ENCODE peak calls at places on chromosomes 11 and 22, in eight cellular contexts. M is small intestine; Z is gastrocnemius medialis; N is naive thymus-derived CD4-positive, alpha-beta T cell; V is H7; W is foreskin fibroblast; U is body of pancreas; O is fibroblast of lung. K is an unnamed sample.

GRCh38 chr22:38030311-38031133 is 26.7 kb upstream of the PICK1 start:
- DNase-seq in Z (no peak), W (peak; percentile 34), M (peak; percentile 73), O (no peak), U (no peak), V (peak; percentile 71), N (no peak), K (no peak)

GRCh38 chr11:35235944-35236666 is 97.1 kb downstream of the CD44 start:
- DNase-seq in M (peak; percentile 65), W (no peak), N (peak; percentile 32), V (no peak), O (peak; percentile 90), Z (no peak), U (peak; percentile 94), K (no peak)

GRCh38 chr22:39433476-39434242 is 23.2 kb upstream of the MGAT3 start:
- DNase-seq in V (no peak), U (no peak), M (no peak), O (no peak), W (no peak), Z (no peak), N (no peak), K (no peak)

GRCh38 chr11:18731949-18732821 is 6.2 kb upstream of the IGSF22 start:
- DNase-seq in M (peak; percentile 44), U (peak; percentile 56), Z (peak; percentile 24), W (peak; percentile 72), O (peak; percentile 18), N (peak; percentile 68), V (peak; percentile 90), K (peak; percentile 68)

GRCh38 chr11:67996622-67997459 is 7.1 kb downstream of the UNC93B1 start:
- DNase-seq in U (peak; percentile 66), V (peak; percentile 98), M (peak; percentile 91), N (peak; percentile 61), O (peak; percentile 31), W (peak; percentile 54), Z (no peak), K (peak; percentile 50)

GRCh38 chr11:2002807-2003206 is 5.2 kb upstream of the H19 start:
- DNase-seq in W (no peak), V (no peak), U (no peak), N (no peak), O (no peak), M (no peak), Z (no peak), K (no peak)

GRCh38 chr11:44837650-44838049 is 110.9 kb downstream of the TSPAN18 start:
- DNase-seq in U (no peak), V (no peak), Z (no peak), W (no peak), N (no peak), M (no peak), O (peak; percentile 44), K (peak; percentile 3)

GRCh38 chr22:19853879-19854777 is 546 bp downstream of the GNB1L start:
- DNase-seq in O (no peak), M (peak; percentile 22), V (no peak), N (peak; percentile 45), Z (no peak), W (no peak), U (peak; percentile 25), K (peak; percentile 17)

GRCh38 chr22:41976070-41976901 is 7.0 kb downstream of the SEPTIN3 start:
- DNase-seq in O (no peak), M (peak; percentile 38), U (peak; percentile 26), N (peak; percentile 80), Z (no peak), V (peak; percentile 96), W (peak; percentile 23), K (no peak)

GRCh38 chr11:102279641-102280170 is 37.6 kb upstream of the BIRC3 start:
- DNase-seq in V (peak; percentile 28), Z (no peak), N (no peak), U (no peak), M (peak; percentile 86), O (peak; percentile 62), W (peak; percentile 79), K (peak; percentile 86)

GRCh38 chr11:77101043-77101537 is 1.6 kb upstream of the OMP start:
- DNase-seq in V (peak; percentile 91), O (no peak), M (peak; percentile 20), U (no peak), Z (no peak), N (no peak), W (peak; percentile 58), K (peak; percentile 63)

GRCh38 chr22:41197808-41198585 is 7.1 kb upstream of the L3MBTL2 start:
- DNase-seq in W (peak; percentile 66), O (peak; percentile 27), Z (no peak), N (peak; percentile 57), M (peak; percentile 51), V (no peak), U (peak; percentile 40), K (no peak)

GRCh38 chr22:49230194-49230577 is 597.5 kb downstream of the BRD1 start:
- DNase-seq in Z (no peak), U (no peak), M (no peak), O (no peak), W (no peak), N (no peak), V (peak; percentile 80), K (no peak)

GRCh38 chr11:19345848-19346681 is 105.3 kb upstream of the E2F8 start:
- DNase-seq in W (peak; percentile 50), O (no peak), M (no peak), Z (no peak), V (peak; percentile 87), U (peak; percentile 21), N (no peak), K (peak; percentile 56)

GRCh38 chr11:122743949-122744876 is 88.7 kb downstream of the UBASH3B start:
- DNase-seq in O (no peak), M (peak; percentile 60), W (no peak), Z (peak; percentile 17), U (no peak), V (no peak), N (peak; percentile 82), K (no peak)

GRCh38 chr11:134224710-134225662 is 515 bp downstream of the VPS26B start:
- DNase-seq in M (peak; percentile 37), N (peak; percentile 70), Z (peak; percentile 51), V (peak; percentile 87), U (peak; percentile 46), W (peak; percentile 54), O (peak; percentile 32), K (peak; percentile 34)

GRCh38 chr11:297666-298405 is 1.5 kb downstream of the IFITM5 start:
- DNase-seq in V (peak; percentile 66), W (peak; percentile 77), M (no peak), U (peak; percentile 51), Z (no peak), O (no peak), N (peak; percentile 28), K (no peak)

GRCh38 chr11:22775248-22775647 is 54.4 kb downstream of the SVIP start:
- DNase-seq in V (no peak), U (no peak), N (no peak), M (no peak), W (no peak), Z (no peak), O (no peak), K (no peak)

GRCh38 chr11:114165326-114166230 is 106.1 kb downstream of the ZBTB16 start:
- DNase-seq in W (no peak), Z (peak; percentile 63), O (no peak), N (no peak), V (no peak), M (no peak), U (no peak), K (no peak)
- H3K4me3 ChIP-seq in W (no peak overlapping the region), Z (peak overlapping the region; percentile 62), O (no peak overlapping the region), N (no peak overlapping the region), V (no peak overlapping the region), M (no peak overlapping the region), U (no peak overlapping the region), K (no peak overlapping the region)

DNA sequence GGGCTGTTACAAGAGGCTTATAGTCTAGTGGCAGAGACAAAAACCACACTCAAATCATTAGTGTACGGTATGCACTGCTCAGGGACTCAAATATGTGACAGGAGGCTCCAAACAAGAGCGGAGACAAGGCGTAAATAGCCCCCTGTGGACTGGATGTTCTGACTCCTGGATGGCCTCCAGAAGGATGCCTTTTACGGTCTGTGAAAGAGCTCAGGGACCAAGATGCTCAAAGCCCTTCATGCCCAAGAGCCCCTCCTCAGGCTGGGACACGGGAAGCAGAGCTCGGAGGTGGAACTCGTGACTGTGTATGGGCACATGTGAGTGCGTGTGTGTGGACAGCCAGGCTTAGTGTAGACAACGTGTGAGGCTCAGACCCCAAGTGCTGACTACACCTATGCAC is 9.7 kb downstream of the PPM1F start:
- DNase-seq in V (no peak), M (no peak), O (no peak), W (no peak), N (no peak), Z (no peak), U (no peak), K (peak; percentile 58)
- H3K4me3 ChIP-seq in V (no peak overlapping the region), M (no peak overlapping the region), O (no peak overlapping the region), W (no peak overlapping the region), N (no peak overlapping the region), Z (no peak overlapping the region), U (no peak overlapping the region), K (no peak overlapping the region)

DNA sequence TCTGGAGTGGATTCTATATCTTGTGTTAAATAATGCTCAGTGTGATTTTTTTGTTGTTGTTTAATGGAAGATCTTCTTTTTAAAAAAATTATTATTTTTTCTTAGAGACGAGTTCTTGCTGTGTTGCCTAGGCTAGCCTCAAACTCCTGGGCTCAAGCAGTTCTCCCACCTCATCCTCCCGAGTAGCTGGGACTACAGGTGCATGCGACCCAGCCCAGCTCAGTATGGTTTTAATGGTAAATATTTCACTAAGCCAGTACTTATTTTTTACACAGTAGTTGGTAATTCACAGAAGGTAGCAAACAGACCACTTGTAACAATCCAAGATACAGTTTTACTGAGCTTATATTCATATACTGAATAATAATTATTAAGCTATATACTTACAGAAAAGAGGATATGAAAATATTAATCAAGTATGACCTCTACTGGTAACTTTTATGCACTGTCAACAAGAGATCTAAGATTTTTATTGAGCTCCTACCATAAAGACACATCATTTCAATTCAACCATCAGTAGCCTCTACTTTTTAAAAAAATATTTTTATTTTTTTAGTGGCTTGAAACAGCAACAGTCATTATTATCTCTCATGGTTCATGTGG is 6.1 kb upstream of the CD59 start:
- DNase-seq in V (no peak), N (no peak), O (no peak), W (peak; percentile 57), M (peak; percentile 46), Z (no peak), U (no peak), K (peak; percentile 66)
- H3K4me3 ChIP-seq in V (no peak overlapping the region), N (no peak overlapping the region), O (no peak overlapping the region), W (no peak overlapping the region), M (no peak overlapping the region), Z (no peak overlapping the region), U (no peak overlapping the region), K (no peak overlapping the region)

GRCh38 chr22:35335468-35335867 is 35.8 kb downstream of the TOM1 start:
- DNase-seq in V (no peak), W (no peak), N (no peak), Z (no peak), M (no peak), U (no peak), O (no peak), K (no peak)

GRCh38 chr22:35337932-35338331 is 38.2 kb downstream of the TOM1 start:
- DNase-seq in V (peak; percentile 76), Z (no peak), W (no peak), M (no peak), N (no peak), O (no peak), U (no peak), K (no peak)

GRCh38 chr22:35333220-35333619 is 33.5 kb downstream of the TOM1 start:
- DNase-seq in Z (no peak), N (no peak), V (no peak), O (no peak), M (no peak), U (no peak), W (no peak), K (no peak)

GRCh38 chr22:35334010-35334409 is 34.3 kb downstream of the TOM1 start:
- DNase-seq in M (no peak), U (no peak), Z (no peak), V (no peak), O (no peak), W (no peak), N (peak; percentile 38), K (no peak)

GRCh38 chr22:35335936-35336781 is 36.5 kb downstream of the TOM1 start:
- DNase-seq in W (no peak), O (no peak), V (no peak), Z (no peak), N (no peak), U (peak; percentile 89), M (no peak), K (no peak)
- H3K4me3 ChIP-seq in W (no peak overlapping the region), O (no peak overlapping the region), V (no peak overlapping the region), Z (no peak overlapping the region), N (no peak overlapping the region), U (no peak overlapping the region), M (no peak overlapping the region), K (no peak overlapping the region)

K was measured in choroid plexus epithelial cell.